ENCODE peak calls at places on chromosomes 3 and 15, in six cellular contexts. G is omental fat pad; F is GM04504; T is activated naive CD4-positive, alpha-beta T cell; J is endothelial cell; E is GM10248. C is an unnamed sample.

GRCh38 chr3:187987919-187988318 is 166.0 kb upstream of the LPP start:
- DNase-seq in E (no peak), T (no peak), J (no peak), F (no peak), G (no peak), C (no peak)

GRCh38 chr3:56782215-56782614 is 19.5 kb downstream of the ARHGEF3 start:
- DNase-seq in E (no peak), J (no peak), T (no peak), F (no peak), G (no peak), C (no peak)

GRCh38 chr15:59252137-59252536 is 45.5 kb downstream of the LDHAL6B start:
- DNase-seq in J (no peak), E (no peak), G (no peak), F (no peak), T (no peak), C (no peak)

GRCh38 chr3:129688310-129688895 is 81.9 kb upstream of the PLXND1 start:
- DNase-seq in J (peak; percentile 30), G (no peak), F (peak; percentile 54), E (no peak), T (no peak), C (no peak)

GRCh38 chr15:42194502-42194901 is 13.6 kb downstream of the VPS39 start:
- DNase-seq in J (no peak), E (no peak), G (peak; percentile 31), F (no peak), T (no peak), C (no peak)

GRCh38 chr15:95298729-95299128 is 1031.8 kb upstream of the NR2F2 start:
- DNase-seq in G (no peak), J (no peak), E (no peak), F (no peak), T (no peak), C (no peak)

GRCh38 chr3:194688207-194688711 is 2.6 kb downstream of the FAM43A start:
- DNase-seq in E (peak; percentile 70), T (no peak), F (no peak), G (no peak), J (peak; percentile 51), C (no peak)

GRCh38 chr3:48684480-48685143 is 1.1 kb downstream of the NCKIPSD start:
- DNase-seq in J (no peak), T (no peak), F (no peak), G (no peak), E (peak; percentile 52), C (no peak)

GRCh38 chr15:68177747-68178146 is 27.4 kb downstream of the CALML4 start:
- DNase-seq in T (no peak), J (no peak), E (no peak), F (no peak), G (no peak), C (no peak)

GRCh38 chr15:29103825-29104565 is 165.6 kb downstream of the NSMCE3 start:
- DNase-seq in J (peak; percentile 93), G (no peak), E (peak; percentile 80), F (peak; percentile 58), T (peak; percentile 8), C (peak; percentile 16)

C was measured in activated CD4-positive, CD25-positive, alpha-beta regulatory T cell.